ENCODE peak calls at places on chromosomes 13 and 19, in five cellular contexts. C is choroid plexus epithelial cell, F is astrocyte of the spinal cord, G is tibial nerve, K is Panc1. H is an unnamed sample.
A peak's percentile ranks its signal among the peaks of the same experiment; 100 is the strongest.

GRCh38 chr19:16036397-16036925 is 39.8 kb upstream of the TPM4 start:
- DNase-seq in F (no peak), K (no peak), C (no peak), G (no peak), H (no peak)

GRCh38 chr19:39407394-39407643 is 672 bp downstream of the ZFP36 start:
- DNase-seq in K (no peak), G (no peak), F (no peak), C (no peak), H (no peak)

GRCh38 chr13:105312906-105313305 is 1222.6 kb downstream of the EFNB2 start:
- DNase-seq in K (no peak), G (no peak), C (no peak), F (no peak), H (no peak)

GRCh38 chr19:43414554-43414953 is at the start of gene TEX101:
- DNase-seq in C (no peak), K (no peak), G (no peak), F (no peak), H (no peak)

GRCh38 chr13:46687810-46688209 is 109.2 kb downstream of the ESD start:
- DNase-seq in C (peak; percentile 72), G (no peak), K (no peak), F (peak; percentile 36), H (peak; percentile 64)

GRCh38 chr13:106184778-106185177 is 350.7 kb downstream of the EFNB2 start:
- DNase-seq in F (no peak), G (no peak), K (no peak), C (no peak), H (no peak)

GRCh38 chr13:37701306-37701705 is 102.7 kb upstream of the POSTN start:
- DNase-seq in C (peak; percentile 80), G (no peak), F (peak; percentile 29), K (no peak), H (peak; percentile 94)

GRCh38 chr13:71879129-71879535 is 12.1 kb upstream of the DACH1 start:
- DNase-seq in C (peak; percentile 66), G (no peak), F (peak; percentile 52), K (peak; percentile 7), H (peak; percentile 53)

GRCh38 chr19:43820098-43820860 is 6.8 kb upstream of the ZNF283 start:
- DNase-seq in G (no peak), C (peak; percentile 53), F (peak; percentile 39), K (no peak), H (peak; percentile 66)

GRCh38 chr19:41019346-41019745 is 28.3 kb downstream of the CYP2B6 start:
- DNase-seq in G (no peak), C (no peak), K (no peak), F (no peak), H (no peak)

GRCh38 chr19:41025871-41026270 is 34.8 kb downstream of the CYP2B6 start:
- DNase-seq in C (no peak), G (no peak), F (no peak), K (no peak), H (no peak)

GRCh38 chr19:41027273-41027967 is 36.3 kb downstream of the CYP2B6 start:
- DNase-seq in K (no peak), F (no peak), C (no peak), G (no peak), H (no peak)

GRCh38 chr19:41025411-41025810 is 34.3 kb downstream of the CYP2B6 start:
- DNase-seq in G (no peak), F (no peak), C (no peak), K (no peak), H (no peak)

DNA sequence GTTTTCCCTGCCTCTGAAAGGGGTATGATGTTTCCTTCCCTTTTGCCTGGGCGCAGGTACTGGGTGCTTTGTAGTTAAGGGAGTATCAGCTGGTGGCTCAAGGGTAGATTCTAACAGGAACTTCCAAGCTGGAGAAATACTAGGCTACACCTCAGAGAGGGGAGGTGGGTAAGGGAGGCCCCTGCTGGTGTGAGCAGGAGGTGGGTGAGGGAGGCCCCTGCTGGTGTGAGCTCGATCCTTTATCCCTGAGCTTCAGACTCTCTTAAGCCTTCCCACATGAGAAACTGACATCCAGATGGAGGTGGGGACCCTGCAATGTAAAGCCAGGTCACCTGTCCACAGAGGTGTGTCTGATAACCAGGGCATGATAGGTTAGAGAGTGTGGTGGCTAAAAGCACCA is 32.1 kb downstream of the CYP2B6 start:
- DNase-seq in K (no peak), G (no peak), F (no peak), C (no peak), H (no peak)
- TF ChIP-seq CTCF in K (no peak), G (no peak), F (no peak), C (no peak), H (no peak)

GRCh38 chr19:18650468-18651001 is 13.7 kb downstream of the KLHL26 start:
- DNase-seq in G (peak; percentile 72), K (no peak), C (peak; percentile 80), F (peak; percentile 75), H (peak; percentile 70)
- H3K4me3 ChIP-seq in G (no peak overlapping the region), K (no peak overlapping the region), C (peak overlapping the region; percentile 21), F (no peak overlapping the region), H (no peak overlapping the region)

GRCh38 chr13:60379837-60380236 is 17.2 kb upstream of the TDRD3 start:
- DNase-seq in K (no peak), G (no peak), C (no peak), F (no peak), H (no peak)
- TF ChIP-seq CTCF in K (no peak), G (no peak), C (no peak), F (no peak), H (no peak)

GRCh38 chr13:97879646-97880297 is 73.7 kb upstream of the IPO5 start:
- DNase-seq in C (peak; percentile 88), K (no peak), F (peak; percentile 90), G (no peak), H (peak; percentile 94)

GRCh38 chr13:97875911-97876310 is 77.6 kb upstream of the IPO5 start:
- DNase-seq in G (no peak), F (no peak), C (no peak), K (no peak), H (no peak)

GRCh38 chr13:97873398-97873797 is 80.1 kb upstream of the IPO5 start:
- DNase-seq in C (no peak), F (no peak), G (no peak), K (no peak), H (no peak)

GRCh38 chr13:97878421-97879375 is 74.8 kb upstream of the IPO5 start:
- DNase-seq in C (peak; percentile 27), G (no peak), K (no peak), F (peak; percentile 33), H (peak; percentile 35)

DNA sequence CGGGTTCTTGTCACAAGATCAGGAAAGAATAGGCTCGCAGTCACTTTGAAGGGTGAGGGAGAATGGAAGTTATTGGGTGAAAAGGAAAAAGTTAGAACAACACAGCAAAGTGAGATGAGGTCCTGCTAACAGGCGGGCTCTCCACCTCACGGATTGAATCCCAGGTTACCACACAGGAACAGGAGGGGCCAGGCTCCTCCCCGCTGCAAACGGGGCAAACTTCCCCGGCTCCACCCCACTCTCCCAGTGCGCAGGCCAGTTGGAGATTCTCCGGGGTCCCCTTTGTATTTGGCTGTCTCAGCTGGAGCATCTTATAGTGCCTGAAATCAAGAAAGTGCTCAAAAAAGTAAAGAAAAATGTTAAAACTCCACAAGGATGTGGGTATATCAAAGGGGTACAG is 78.3 kb upstream of the IPO5 start:
- DNase-seq in K (no peak), C (no peak), F (no peak), G (no peak), H (no peak)
- H3K4me3 ChIP-seq in K (no peak overlapping the region), C (no peak overlapping the region), F (no peak overlapping the region), G (no peak overlapping the region), H (no peak overlapping the region)

DNA sequence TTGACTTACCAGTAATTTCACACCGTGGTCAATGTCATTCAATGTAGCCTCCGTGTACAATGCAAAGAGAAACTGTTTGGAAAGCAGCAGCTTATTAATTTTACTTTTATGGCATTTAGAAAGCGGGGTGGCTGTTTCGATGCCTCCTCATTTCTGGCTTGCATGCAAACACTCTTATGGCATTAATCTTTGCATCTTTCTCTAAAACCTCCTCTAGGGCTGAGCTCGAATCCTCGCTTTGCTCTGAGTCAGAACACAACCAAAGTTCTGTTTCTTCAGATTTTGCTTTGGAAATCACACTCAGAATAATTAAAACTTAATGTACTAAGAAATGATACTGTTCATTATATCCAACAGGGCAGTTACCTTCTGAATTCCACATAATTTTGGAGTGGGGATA is 77.0 kb downstream of the ZNF536 start:
- DNase-seq in G (no peak), F (no peak), K (no peak), C (no peak), H (no peak)
- TF ChIP-seq CTCF in G (no peak), F (no peak), K (no peak), C (no peak), H (no peak)

GRCh38 chr19:1105873-1106840 is 2.4 kb downstream of the GPX4 start:
- DNase-seq in F (no peak), C (no peak), G (no peak), K (no peak), H (no peak)
- H3K4me3 ChIP-seq in F (no peak overlapping the region), C (peak overlapping the region; percentile 80), G (no peak overlapping the region), K (peak overlapping the region; percentile 58), H (peak overlapping the region; percentile 21)